ENCODE peak calls at places on chromosomes 3 and 15, in seven cellular contexts. X, L, B, R, T, E and D are unnamed samples.

GRCh38 chr15:41969851-41970431 is 2.4 kb downstream of the EHD4 start:
- DNase-seq in X (no peak), L (no peak), B (no peak), R (no peak), T (no peak), E (no peak), D (no peak)

GRCh38 chr3:181488536-181488935 is 223.2 kb upstream of the SOX2 start:
- DNase-seq in X (no peak), L (no peak), B (no peak), R (no peak), T (no peak), E (no peak), D (no peak)

GRCh38 chr15:72201346-72202029 is 3.9 kb upstream of the GRAMD2A start:
- DNase-seq in X (no peak), L (no peak), B (no peak), R (peak; percentile 43), T (no peak), E (no peak), D (no peak)

GRCh38 chr15:68638953-68639500 is 60.2 kb downstream of the CORO2B start:
- DNase-seq in X (peak; percentile 65), L (no peak), B (peak; percentile 81), R (peak; percentile 60), T (no peak), E (no peak), D (no peak)

GRCh38 chr3:71247221-71247947 is 336.1 kb downstream of the FOXP1 start:
- DNase-seq in X (peak; percentile 77), L (no peak), B (peak; percentile 23), R (peak; percentile 50), T (peak; percentile 37), E (peak; percentile 23), D (no peak)

GRCh38 chr3:58965870-58966269 is 84.0 kb downstream of the CFAP20DC start:
- DNase-seq in X (peak; percentile 80), L (no peak), B (peak; percentile 82), R (peak; percentile 49), T (peak; percentile 34), E (no peak), D (no peak)

GRCh38 chr15:72216079-72216478 is 14.9 kb downstream of the PKM start:
- DNase-seq in X (no peak), L (no peak), B (no peak), R (no peak), T (no peak), E (no peak), D (no peak)

GRCh38 chr15:36931434-36931833 is 168.9 kb downstream of the MEIS2 start:
- DNase-seq in X (no peak), L (no peak), B (no peak), R (no peak), T (no peak), E (no peak), D (no peak)

GRCh38 chr3:195820901-195821300 is 9.2 kb upstream of the MUC4 start:
- DNase-seq in X (no peak), L (no peak), B (no peak), R (no peak), T (no peak), E (no peak), D (no peak)

GRCh38 chr3:128004661-128005060 is 47.6 kb upstream of the SEC61A1 start:
- DNase-seq in X (no peak), L (no peak), B (peak; percentile 16), R (no peak), T (no peak), E (no peak), D (no peak)

GRCh38 chr15:99857836-99858235 is 124.6 kb upstream of the LYSMD4 start:
- DNase-seq in X (no peak), L (no peak), B (no peak), R (no peak), T (no peak), E (no peak), D (no peak)

GRCh38 chr3:73787620-73788019 is 162.9 kb upstream of the PDZRN3 start:
- DNase-seq in X (no peak), L (no peak), B (no peak), R (no peak), T (no peak), E (no peak), D (no peak)

GRCh38 chr3:51677358-51677757 is 6.3 kb downstream of the TEX264 start:
- DNase-seq in X (no peak), L (no peak), B (no peak), R (no peak), T (no peak), E (no peak), D (no peak)

GRCh38 chr3:128763967-128764366 is 38.0 kb downstream of the RAB7A start:
- DNase-seq in X (no peak), L (no peak), B (no peak), R (no peak), T (no peak), E (no peak), D (no peak)

GRCh38 chr3:63228677-63229076 is 49.4 kb upstream of the SYNPR start:
- DNase-seq in X (peak; percentile 57), L (peak; percentile 35), B (peak; percentile 69), R (peak; percentile 51), T (peak; percentile 43), E (peak; percentile 35), D (peak; percentile 11)

GRCh38 chr3:58560771-58561311 is 16.4 kb downstream of the FAM107A start:
- DNase-seq in X (peak; percentile 97), L (no peak), B (peak; percentile 88), R (peak; percentile 98), T (peak; percentile 95), E (peak; percentile 45), D (no peak)

GRCh38 chr3:62622553-62623174 is 249.3 kb upstream of the FEZF2 start:
- DNase-seq in X (peak; percentile 84), L (peak; percentile 18), B (peak; percentile 86), R (peak; percentile 82), T (peak; percentile 81), E (peak; percentile 28), D (peak; percentile 18)

GRCh38 chr3:140421884-140422283 is 256.0 kb upstream of the TRIM42 start:
- DNase-seq in X (no peak), L (no peak), B (no peak), R (no peak), T (no peak), E (no peak), D (no peak)

GRCh38 chr3:121514496-121514895 is 31.3 kb downstream of the POLQ start:
- DNase-seq in X (no peak), L (no peak), B (no peak), R (no peak), T (no peak), E (no peak), D (no peak)

GRCh38 chr3:53242642-53243041 is 13.2 kb downstream of the TKT start:
- DNase-seq in X (peak; percentile 62), L (no peak), B (peak; percentile 32), R (peak; percentile 61), T (peak; percentile 31), E (no peak), D (no peak)

GRCh38 chr3:36993326-36994283 is at the start of gene MLH1:
- DNase-seq in X (peak; percentile 100), L (peak; percentile 100), B (peak; percentile 100), R (peak; percentile 100), T (peak; percentile 100), E (peak; percentile 98), D (peak; percentile 100)

GRCh38 chr3:79139395-79140060 is 628.3 kb downstream of the ROBO1 start:
- DNase-seq in X (peak; percentile 26), L (no peak), B (no peak), R (peak; percentile 26), T (peak; percentile 57), E (no peak), D (no peak)

GRCh38 chr3:37546876-37547275 is 314.8 kb upstream of the CTDSPL start:
- DNase-seq in X (peak; percentile 23), L (no peak), B (peak; percentile 37), R (peak; percentile 14), T (peak; percentile 46), E (no peak), D (peak; percentile 4)

DNA sequence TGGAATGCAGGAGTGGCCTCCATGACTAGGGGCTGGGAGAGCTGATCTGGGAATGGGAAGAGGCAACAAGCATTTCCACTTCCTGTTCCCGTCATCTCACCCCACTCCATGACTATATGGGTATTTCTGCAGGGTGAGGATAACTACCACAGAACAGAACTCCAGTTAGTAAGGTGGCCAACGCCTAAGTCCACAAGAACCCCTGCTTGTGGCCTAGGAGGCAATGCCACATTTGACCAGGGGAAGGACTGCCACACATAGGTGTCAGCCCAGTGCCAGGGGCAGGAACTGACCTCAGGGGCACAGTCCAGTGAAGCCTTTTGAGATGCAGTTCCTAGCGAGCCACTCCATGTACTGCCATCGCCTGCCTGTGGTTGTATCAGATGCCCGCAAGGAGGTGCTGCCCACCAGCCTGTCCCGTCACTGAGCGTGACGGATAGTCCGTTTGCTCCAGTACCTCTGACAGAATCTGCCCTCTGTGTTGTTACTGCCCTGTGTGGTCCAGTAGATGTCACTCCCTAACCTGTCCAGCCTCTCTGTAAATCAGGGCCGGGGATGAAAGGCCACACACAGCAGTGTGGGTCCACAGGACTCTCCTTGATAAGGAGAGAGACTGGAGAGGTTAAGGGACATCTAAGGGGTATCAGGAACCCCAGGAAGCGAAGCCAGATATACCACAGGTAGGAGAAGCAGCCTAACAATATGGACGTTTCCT is 3.5 kb upstream of the MTFMT start:
- DNase-seq in X (peak; percentile 56), L (peak; percentile 80), B (peak; percentile 71), R (peak; percentile 69), T (peak; percentile 74), E (peak; percentile 75), D (peak; percentile 74)
- TF ChIP-seq CTCF in X (peak; percentile 74), L (peak; percentile 74), B (peak; percentile 77), R (peak; percentile 77), T (peak; percentile 80), E (peak; percentile 82), D (peak; percentile 76)

GRCh38 chr3:56467801-56468183 is 475 bp downstream of the ERC2 start:
- DNase-seq in X (no peak), L (no peak), B (no peak), R (no peak), T (no peak), E (peak; percentile 39), D (no peak)

GRCh38 chr3:56471771-56472170 is 3.5 kb upstream of the ERC2 start:
- DNase-seq in X (no peak), L (no peak), B (no peak), R (no peak), T (no peak), E (no peak), D (no peak)

GRCh38 chr3:56467108-56467507 is 1.2 kb downstream of the ERC2 start:
- DNase-seq in X (peak; percentile 19), L (peak; percentile 86), B (peak; percentile 63), R (peak; percentile 72), T (peak; percentile 62), E (peak; percentile 80), D (peak; percentile 81)

GRCh38 chr3:56469141-56469540 is 874 bp upstream of the ERC2 start:
- DNase-seq in X (no peak), L (no peak), B (no peak), R (no peak), T (peak; percentile 3), E (no peak), D (no peak)

GRCh38 chr3:56468184-56469106 is at the start of gene ERC2:
- DNase-seq in X (peak; percentile 6), L (peak; percentile 52), B (peak; percentile 3), R (peak; percentile 13), T (peak; percentile 17), E (peak; percentile 87), D (peak; percentile 3)
- TF ChIP-seq CTCF in X (no peak), L (no peak), B (peak; percentile 5), R (no peak), T (no peak), E (peak; percentile 61), D (peak; percentile 32)

GRCh38 chr3:131543714-131544113 is 40.9 kb upstream of the MRPL3 start:
- DNase-seq in X (peak; percentile 90), L (peak; percentile 17), B (peak; percentile 97), R (peak; percentile 65), T (peak; percentile 87), E (no peak), D (peak; percentile 74)
- TF ChIP-seq CTCF in X (no peak), L (no peak), B (peak; percentile 4), R (peak; percentile 14), T (no peak), E (no peak), D (no peak)

GRCh38 chr3:149480326-149481017 is 6.0 kb downstream of the TM4SF4 start:
- DNase-seq in X (peak; percentile 91), L (peak; percentile 86), B (peak; percentile 92), R (peak; percentile 97), T (peak; percentile 94), E (peak; percentile 75), D (peak; percentile 64)
- TF ChIP-seq CTCF in X (peak; percentile 93), L (peak; percentile 86), B (peak; percentile 96), R (peak; percentile 98), T (peak; percentile 94), E (peak; percentile 85), D (peak; percentile 90)